ENCODE peak calls at places on chromosomes 13 and 19, in five cellular contexts. H is esophagus muscularis mucosa, R is neural progenitor cell, U is left ventricle myocardium inferior, L is heart right ventricle. Z is an unnamed sample. For H3K27me3, the result is how much of the 10 kb centered on the place peaks cover.

GRCh38 chr13:34040863-34041262 is 222.9 kb downstream of the RFC3 start:
- DNase-seq in H (no peak), R (no peak), U (no peak), L (no peak), Z (no peak)

GRCh38 chr19:31969955-31970545 is 375.4 kb upstream of the ZNF507 start:
- DNase-seq in H (no peak), R (no peak), U (no peak), L (no peak), Z (no peak)

GRCh38 chr13:52827839-52828238 is 20.6 kb downstream of the PCDH8 start:
- DNase-seq in H (peak), R (no peak), U (no peak), L (no peak), Z (no peak)

GRCh38 chr19:54430306-54431254 is 15.3 kb downstream of the TTYH1 start:
- DNase-seq in H (no peak), R (peak), U (peak), L (peak), Z (no peak)

GRCh38 chr19:14383898-14384669 is 2.8 kb downstream of the ADGRE5 start:
- DNase-seq in H (no peak), R (no peak), U (no peak), L (no peak), Z (no peak)

GRCh38 chr19:3270908-3271307 is 46.4 kb downstream of the CELF5 start:
- DNase-seq in H (no peak), R (peak), U (no peak), L (no peak), Z (peak)

GRCh38 chr19:17455711-17456123 is 5.0 kb downstream of the NXNL1 start:
- DNase-seq in H (no peak), R (peak), U (no peak), L (no peak), Z (no peak)

GRCh38 chr19:2992958-2993357 is 15.6 kb downstream of the TLE6 start:
- DNase-seq in H (no peak), R (peak), U (no peak), L (no peak), Z (no peak)

GRCh38 chr19:11338164-11338563 is 1.3 kb downstream of the RAB3D start:
- DNase-seq in H (no peak), R (no peak), U (no peak), L (no peak), Z (no peak)

GRCh38 chr19:20787766-20788165 is 11.7 kb downstream of the ZNF66 start:
- DNase-seq in H (no peak), R (no peak), U (no peak), L (no peak), Z (no peak)

GRCh38 chr13:30026093-30026492 is 175.7 kb upstream of the UBL3 start:
- DNase-seq in H (no peak), R (no peak), U (no peak), L (no peak), Z (no peak)

GRCh38 chr13:71860547-71861131 is 6.4 kb downstream of the DACH1 start:
- DNase-seq in H (no peak), R (no peak), U (no peak), L (no peak), Z (no peak)

GRCh38 chr19:56156768-56157167 is 15.7 kb downstream of the ZNF444 start:
- DNase-seq in H (no peak), R (no peak), U (peak), L (peak), Z (no peak)

GRCh38 chr13:44465318-44465717 is 91.7 kb downstream of the SERP2 start:
- DNase-seq in H (no peak), R (no peak), U (no peak), L (no peak), Z (no peak)

GRCh38 chr19:49441210-49441959 is at the start of gene SLC17A7:
- DNase-seq in H (no peak), R (peak), U (peak), L (peak), Z (no peak)

DNA sequence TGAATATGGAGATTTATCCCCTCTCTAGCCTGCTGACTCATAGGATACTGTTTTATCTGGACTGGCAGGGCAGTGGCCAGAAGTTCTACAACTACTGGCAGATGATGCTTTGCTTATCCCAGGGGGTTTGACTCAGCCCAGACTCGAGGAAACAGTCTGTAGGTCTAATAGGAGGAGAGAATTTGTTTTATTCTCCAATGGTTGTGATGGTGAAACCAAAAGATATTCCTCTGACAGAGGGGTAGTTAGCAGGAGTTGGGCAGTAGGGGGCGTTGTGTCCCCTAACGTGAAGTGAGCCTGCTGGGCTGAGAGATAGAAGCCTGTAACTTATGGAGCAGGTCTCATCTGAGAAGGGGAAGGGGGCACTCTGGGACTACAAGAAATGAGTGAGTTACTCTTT is 74.9 kb downstream of the WTIP start:
- DNase-seq in H (no peak), R (peak), U (no peak), L (no peak), Z (no peak)
- TF ChIP-seq CTCF in H (no peak), R (peak), U (peak), L (peak), Z (peak)

DNA sequence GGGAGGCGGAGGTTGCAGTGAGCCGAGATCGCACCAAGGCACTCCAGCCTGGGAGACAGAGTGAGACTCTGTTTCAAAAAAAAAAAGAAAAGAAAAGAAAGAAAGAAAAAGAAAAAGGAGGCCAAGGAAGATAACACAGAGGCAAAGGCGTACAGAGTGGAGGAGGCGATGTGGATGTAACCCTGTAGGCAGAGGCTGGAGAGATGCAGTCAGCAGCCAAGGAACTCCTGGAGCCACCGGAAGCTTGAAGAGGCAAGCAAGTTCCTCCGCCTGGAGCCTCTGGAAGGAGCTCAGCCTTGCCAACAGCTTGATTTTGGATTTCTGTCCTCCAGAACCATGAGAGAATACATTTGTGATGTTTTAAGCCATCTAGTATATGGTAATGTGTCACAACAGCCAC is 6.7 kb upstream of the CCDC8 start:
- DNase-seq in H (no peak), R (no peak), U (no peak), L (no peak), Z (no peak)
- H3K27me3 ChIP-seq in H (under half), R (under half), U (under half), L (under half), Z (under half)

GRCh38 chr13:40982772-40983171 is 36.3 kb downstream of the ELF1 start:
- DNase-seq in H (no peak), R (no peak), U (no peak), L (no peak), Z (no peak)

GRCh38 chr13:40981949-40982348 is 37.2 kb downstream of the ELF1 start:
- DNase-seq in H (no peak), R (no peak), U (no peak), L (no peak), Z (no peak)

GRCh38 chr13:40983725-40984669 is 35.1 kb downstream of the ELF1 start:
- DNase-seq in H (no peak), R (no peak), U (no peak), L (no peak), Z (no peak)

GRCh38 chr13:40984670-40985366 is 34.3 kb downstream of the ELF1 start:
- DNase-seq in H (no peak), R (no peak), U (no peak), L (no peak), Z (no peak)

GRCh38 chr13:40983269-40983668 is 35.8 kb downstream of the ELF1 start:
- DNase-seq in H (no peak), R (no peak), U (no peak), L (no peak), Z (no peak)
- H3K4me3 ChIP-seq in H (no peak), R (no peak), U (peak), L (no peak), Z (peak)

GRCh38 chr13:91291078-91291477 is 56.4 kb upstream of the MIR17HG start:
- DNase-seq in H (no peak), R (peak), U (no peak), L (no peak), Z (no peak)
- TF ChIP-seq CTCF in H (no peak), R (peak), U (no peak), L (no peak), Z (no peak)

Z was measured in dorsolateral prefrontal cortex.